ENCODE peak calls at places on chromosomes 4 and X, in eight cellular contexts. H is pancreas; D is heart left ventricle; L is left lung; E is mucosa of descending colon; Z is CD8-positive, alpha-beta T cell; N is IMR-90; K is lower lobe of right lung. C is an unnamed sample.

GRCh38 chrX:50606300-50606950 is 135.8 kb upstream of the DGKK start:
- ATAC-seq in H (no peak), D (no peak), L (no peak), E (no peak), Z (no peak), N (no peak), K (peak), C (no peak)

GRCh38 chr4:165079476-165079875 is 25.8 kb downstream of the TRIM75 start:
- ATAC-seq in H (no peak), D (peak), L (peak), E (peak), Z (no peak), N (no peak), K (no peak), C (no peak)

GRCh38 chr4:67531349-67531748 is 14.0 kb downstream of the CENPC start:
- ATAC-seq in H (peak), D (no peak), L (no peak), E (no peak), Z (no peak), N (no peak), K (no peak), C (no peak)

GRCh38 chr4:156118821-156119220 is 165.2 kb upstream of the CTSO start:
- ATAC-seq in H (no peak), D (no peak), L (no peak), E (no peak), Z (no peak), N (no peak), K (no peak), C (no peak)

GRCh38 chr4:145075742-145076472 is 22.1 kb downstream of the ANAPC10 start:
- ATAC-seq in H (no peak), D (no peak), L (no peak), E (no peak), Z (no peak), N (no peak), K (no peak), C (no peak)

GRCh38 chr4:144872508-144873293 is 225.3 kb downstream of the ANAPC10 start:
- ATAC-seq in H (no peak), D (no peak), L (no peak), E (peak), Z (no peak), N (no peak), K (no peak), C (peak)

GRCh38 chrX:118156953-118157608 is 40.5 kb upstream of the KLHL13 start:
- ATAC-seq in H (no peak), D (no peak), L (no peak), E (no peak), Z (no peak), N (no peak), K (no peak), C (no peak)

GRCh38 chr4:3341760-3342159 is 48.9 kb downstream of the RGS12 start:
- ATAC-seq in H (no peak), D (no peak), L (no peak), E (no peak), Z (no peak), N (no peak), K (no peak), C (no peak)

GRCh38 chr4:56655209-56655626 is 25.9 kb downstream of the HOPX start:
- ATAC-seq in H (no peak), D (peak), L (peak), E (peak), Z (no peak), N (peak), K (peak), C (peak)

GRCh38 chrX:107619836-107620235 is 8.5 kb upstream of the PRPS1 start:
- ATAC-seq in H (no peak), D (no peak), L (peak), E (no peak), Z (no peak), N (peak), K (peak), C (no peak)

GRCh38 chr4:25926473-25926872 is 12.5 kb downstream of the SMIM20 start:
- ATAC-seq in H (no peak), D (no peak), L (no peak), E (no peak), Z (no peak), N (no peak), K (no peak), C (no peak)

GRCh38 chr4:103424853-103425252 is 226.7 kb upstream of the CENPE start:
- ATAC-seq in H (peak), D (no peak), L (peak), E (no peak), Z (no peak), N (no peak), K (peak), C (no peak)

GRCh38 chr4:155119006-155119405 is 89.4 kb upstream of the NPY2R start:
- ATAC-seq in H (no peak), D (no peak), L (no peak), E (no peak), Z (no peak), N (no peak), K (no peak), C (no peak)

GRCh38 chr4:48967626-48968025 is 18.4 kb upstream of the CWH43 start:
- ATAC-seq in H (no peak), D (no peak), L (peak), E (no peak), Z (no peak), N (peak), K (no peak), C (no peak)

GRCh38 chrX:119417376-119417775 is 18.2 kb downstream of the SLC25A43 start:
- ATAC-seq in H (no peak), D (no peak), L (no peak), E (no peak), Z (no peak), N (no peak), K (no peak), C (no peak)

GRCh38 chrX:103441878-103442535 is 65.7 kb downstream of the BEX3 start:
- ATAC-seq in H (no peak), D (no peak), L (no peak), E (no peak), Z (no peak), N (peak), K (no peak), C (no peak)

GRCh38 chr4:181006509-181007290 is 1236.5 kb upstream of the TENM3 start:
- ATAC-seq in H (no peak), D (no peak), L (no peak), E (no peak), Z (no peak), N (peak), K (no peak), C (no peak)

GRCh38 chrX:1477229-1477628 is 24.5 kb upstream of the ASMTL start:
- ATAC-seq in H (no peak), D (no peak), L (no peak), E (no peak), Z (no peak), N (no peak), K (no peak), C (no peak)

GRCh38 chr4:73919691-73920090 is 50.5 kb downstream of the CXCL1 start:
- ATAC-seq in H (no peak), D (no peak), L (no peak), E (no peak), Z (no peak), N (no peak), K (no peak), C (no peak)

GRCh38 chrX:72069380-72070160 is 62.1 kb downstream of the RTL5 start:
- ATAC-seq in H (peak), D (no peak), L (peak), E (no peak), Z (no peak), N (peak), K (peak), C (peak)

GRCh38 chrX:30779453-30780030 is 109.5 kb downstream of the TAB3 start:
- ATAC-seq in H (no peak), D (no peak), L (no peak), E (no peak), Z (no peak), N (no peak), K (no peak), C (no peak)

GRCh38 chr4:83212041-83212851 is 72.4 kb downstream of the COQ2 start:
- ATAC-seq in H (peak), D (peak), L (peak), E (peak), Z (peak), N (no peak), K (peak), C (no peak)

GRCh38 chrX:78747471-78747870 is at the start of gene LPAR4:
- ATAC-seq in H (no peak), D (peak), L (no peak), E (no peak), Z (no peak), N (no peak), K (no peak), C (no peak)

GRCh38 chr4:102612824-102613366 is 111.7 kb downstream of the NFKB1 start:
- ATAC-seq in H (no peak), D (peak), L (peak), E (peak), Z (peak), N (no peak), K (peak), C (no peak)

GRCh38 chr4:100366213-100366612 is 151.6 kb downstream of the EMCN start:
- ATAC-seq in H (no peak), D (no peak), L (no peak), E (no peak), Z (no peak), N (no peak), K (no peak), C (no peak)

GRCh38 chrX:2387614-2388239 is 113.0 kb downstream of the DHRSX start:
- ATAC-seq in H (peak), D (peak), L (no peak), E (no peak), Z (no peak), N (peak), K (no peak), C (no peak)

GRCh38 chr4:57501715-57502114 is 391.5 kb upstream of the IGFBP7 start:
- ATAC-seq in H (no peak), D (peak), L (peak), E (no peak), Z (no peak), N (no peak), K (peak), C (peak)

GRCh38 chrX:72540318-72540717 is 32.3 kb downstream of the HDAC8 start:
- ATAC-seq in H (peak), D (peak), L (peak), E (no peak), Z (no peak), N (peak), K (peak), C (no peak)

GRCh38 chrX:54447461-54447860 is 7.3 kb downstream of the TSR2 start:
- ATAC-seq in H (no peak), D (no peak), L (no peak), E (no peak), Z (peak), N (peak), K (no peak), C (no peak)

GRCh38 chr4:57104706-57105560 is 5.3 kb downstream of the IGFBP7 start:
- ATAC-seq in H (no peak), D (no peak), L (no peak), E (no peak), Z (no peak), N (no peak), K (no peak), C (no peak)

GRCh38 chrX:108186811-108187210 is 95.2 kb downstream of the ATG4A start:
- ATAC-seq in H (no peak), D (no peak), L (peak), E (no peak), Z (no peak), N (peak), K (no peak), C (no peak)

GRCh38 chrX:132748268-132748667 is 210.2 kb downstream of the HS6ST2 start:
- ATAC-seq in H (no peak), D (no peak), L (no peak), E (no peak), Z (no peak), N (no peak), K (no peak), C (no peak)

GRCh38 chrX:123665197-123665596 is 67.7 kb downstream of the THOC2 start:
- ATAC-seq in H (no peak), D (no peak), L (peak), E (peak), Z (no peak), N (no peak), K (peak), C (no peak)

GRCh38 chrX:53116101-53116500 is 22.2 kb downstream of the KANTR start:
- ATAC-seq in H (no peak), D (peak), L (peak), E (peak), Z (no peak), N (peak), K (peak), C (peak)

GRCh38 chr4:25859429-25860148 is 3.2 kb downstream of the SEL1L3 start:
- ATAC-seq in H (no peak), D (peak), L (no peak), E (peak), Z (peak), N (no peak), K (no peak), C (no peak)

GRCh38 chrX:154733072-154733425 is 17.8 kb downstream of the GAB3 start:
- ATAC-seq in H (no peak), D (no peak), L (no peak), E (no peak), Z (no peak), N (no peak), K (no peak), C (no peak)

GRCh38 chr4:17781831-17782287 is 438 bp upstream of the FAM184B start:
- ATAC-seq in H (no peak), D (peak), L (no peak), E (no peak), Z (no peak), N (no peak), K (no peak), C (no peak)

GRCh38 chr4:139189417-139189749 is 12.4 kb upstream of the ELF2 start:
- ATAC-seq in H (no peak), D (no peak), L (no peak), E (no peak), Z (no peak), N (no peak), K (peak), C (no peak)

GRCh38 chrX:119880552-119881437 is 9.2 kb downstream of the NDUFA1 start:
- ATAC-seq in H (peak), D (peak), L (peak), E (peak), Z (peak), N (peak), K (peak), C (peak)

GRCh38 chr4:6906046-6906445 is 3.6 kb upstream of the TBC1D14 start:
- ATAC-seq in H (no peak), D (no peak), L (no peak), E (no peak), Z (no peak), N (no peak), K (no peak), C (no peak)

GRCh38 chr4:6909113-6909969 is at the start of gene TBC1D14:
- ATAC-seq in H (peak), D (peak), L (peak), E (peak), Z (peak), N (peak), K (peak), C (peak)

GRCh38 chr4:6908397-6909112 is 1.1 kb upstream of the TBC1D14 start:
- ATAC-seq in H (no peak), D (no peak), L (no peak), E (no peak), Z (no peak), N (no peak), K (no peak), C (no peak)

GRCh38 chr4:6905501-6905900 is 4.1 kb upstream of the TBC1D14 start:
- ATAC-seq in H (no peak), D (no peak), L (no peak), E (no peak), Z (no peak), N (no peak), K (no peak), C (no peak)

DNA sequence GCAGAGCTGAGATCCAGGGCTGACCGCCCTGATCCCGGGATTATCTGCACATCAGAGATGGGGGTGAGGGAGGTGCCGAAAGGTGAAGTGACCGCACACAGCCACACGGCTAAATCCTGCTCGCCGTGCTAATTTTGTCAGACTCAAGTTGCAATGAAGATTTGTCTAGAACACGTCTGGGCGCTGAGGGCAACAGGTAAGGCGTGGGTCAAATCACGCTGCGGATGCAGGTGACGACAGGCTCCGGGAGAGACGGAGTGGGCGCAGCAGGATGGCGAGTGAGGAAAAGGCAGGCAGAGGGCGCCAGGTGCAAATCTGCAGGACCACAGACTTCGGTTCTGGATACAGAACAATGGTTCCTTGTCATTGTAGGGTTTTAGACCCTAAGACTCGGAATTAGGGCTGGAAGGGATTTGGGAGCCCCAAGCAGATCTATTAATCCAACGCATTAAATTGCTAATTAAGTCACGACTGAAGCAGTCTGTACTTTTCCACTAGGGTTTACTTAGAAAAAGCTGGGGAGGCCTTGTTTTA is 1.9 kb upstream of the TBC1D14 start:
- ATAC-seq in H (no peak), D (no peak), L (peak), E (peak), Z (no peak), N (no peak), K (peak), C (no peak)
- H3K4me3 ChIP-seq in H (no peak), D (peak), L (no peak), E (no peak), Z (no peak), N (no peak), K (no peak), C (no peak)

GRCh38 chr4:94126669-94127068 is 81.0 kb upstream of the SMARCAD1 start:
- ATAC-seq in H (no peak), D (no peak), L (no peak), E (peak), Z (no peak), N (no peak), K (no peak), C (no peak)
- TF ChIP-seq CTCF in H (no peak), D (no peak), L (no peak), E (no peak), Z (no peak), N (no peak), K (no peak), C (no peak)

DNA sequence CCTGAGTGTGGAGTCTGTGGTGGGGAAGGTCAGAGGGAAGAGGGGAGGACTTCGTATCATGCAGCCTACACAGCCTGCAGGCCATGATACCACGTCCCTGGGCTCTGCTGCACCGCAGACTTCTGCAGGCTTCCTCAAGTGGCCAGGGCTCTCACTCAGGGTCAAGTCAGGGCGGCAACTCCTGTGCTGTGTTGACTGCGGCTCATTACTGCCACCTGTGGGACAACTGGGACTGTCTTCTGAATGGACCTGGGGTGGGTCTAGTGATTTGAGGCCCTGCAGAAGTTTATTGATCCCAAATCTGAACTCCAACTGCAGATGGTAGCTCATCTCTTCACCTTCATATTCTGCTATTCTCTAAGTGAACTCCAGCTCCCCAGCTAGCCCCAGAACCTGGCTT is 167.1 kb downstream of the NSUN7 start:
- ATAC-seq in H (peak), D (peak), L (peak), E (peak), Z (no peak), N (no peak), K (peak), C (no peak)
- H3K4me3 ChIP-seq in H (no peak), D (no peak), L (no peak), E (no peak), Z (no peak), N (no peak), K (no peak), C (no peak)

GRCh38 chr4:1728061-1728980 is 7.0 kb downstream of the TACC3 start:
- ATAC-seq in H (no peak), D (no peak), L (no peak), E (no peak), Z (no peak), N (no peak), K (no peak), C (no peak)
- TF ChIP-seq CTCF in H (no peak), D (no peak), L (no peak), E (no peak), Z (no peak), N (no peak), K (no peak), C (no peak)

GRCh38 chr4:101420661-101421060 is 73.3 kb upstream of the PPP3CA start:
- ATAC-seq in H (no peak), D (no peak), L (no peak), E (no peak), Z (no peak), N (no peak), K (no peak), C (no peak)
- H3K4me3 ChIP-seq in H (no peak), D (no peak), L (no peak), E (no peak), Z (no peak), N (no peak), K (no peak), C (no peak)

DNA sequence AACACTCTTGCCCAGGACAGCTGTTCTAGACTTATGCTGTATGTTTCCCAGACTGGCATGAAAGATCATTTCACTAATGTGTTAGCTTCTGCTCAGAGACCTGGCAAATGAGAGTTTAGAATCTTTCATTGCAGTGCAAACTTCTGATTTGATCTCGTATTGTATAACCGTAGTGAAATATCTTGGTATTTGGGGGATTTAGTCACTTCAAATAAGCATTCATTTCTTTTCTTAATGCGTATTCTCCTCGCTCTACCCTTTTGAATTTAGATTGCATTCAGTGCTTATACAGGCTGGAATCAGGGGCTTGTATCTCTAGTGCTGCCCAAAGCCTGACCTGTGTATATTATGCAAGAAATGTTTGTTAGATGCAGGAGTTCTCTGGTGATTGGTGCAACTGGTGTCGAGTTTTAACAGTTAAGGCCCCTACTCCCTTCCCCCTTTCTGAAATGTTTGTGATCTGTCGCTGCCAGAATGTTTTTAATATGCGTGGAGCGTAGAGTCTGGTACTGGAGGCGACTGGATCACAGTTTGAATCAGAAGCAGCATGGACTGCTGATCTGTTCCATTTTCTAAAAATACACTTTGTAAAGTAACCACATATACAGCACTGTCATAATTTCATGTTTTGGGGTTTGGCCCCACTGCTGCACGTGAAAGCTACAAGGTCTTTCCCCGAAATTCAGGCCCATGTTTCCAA is 326.4 kb downstream of the ARHGAP10 start:
- ATAC-seq in H (no peak), D (no peak), L (no peak), E (no peak), Z (no peak), N (no peak), K (no peak), C (no peak)
- TF ChIP-seq CTCF in H (no peak), D (no peak), L (no peak), E (no peak), Z (no peak), N (no peak), K (no peak), C (no peak)

DNA sequence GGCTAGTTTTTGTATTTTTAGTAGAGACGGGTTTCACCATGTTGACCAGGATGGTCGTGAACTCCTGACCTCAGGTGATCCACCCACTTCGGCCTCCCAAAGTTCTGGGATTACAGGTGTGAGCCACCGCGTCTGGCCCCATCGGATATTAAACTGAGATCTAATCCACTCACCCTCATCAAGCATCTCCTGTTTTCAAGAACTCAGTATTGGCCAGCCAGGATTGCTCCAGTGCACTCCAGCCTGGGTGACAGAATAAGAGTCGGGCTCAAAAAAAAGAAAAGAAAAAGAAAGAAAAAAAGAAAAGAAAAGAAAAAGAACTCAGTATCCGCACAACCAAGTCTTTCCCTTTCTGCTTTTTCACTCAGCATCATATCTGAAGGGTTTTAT is 167.6 kb downstream of the OR13H1 start:
- ATAC-seq in H (no peak), D (no peak), L (no peak), E (no peak), Z (no peak), N (no peak), K (no peak), C (peak)
- H3K4me3 ChIP-seq in H (no peak), D (no peak), L (no peak), E (no peak), Z (no peak), N (peak), K (no peak), C (no peak)

GRCh38 chr4:188403272-188403671 is 264.0 kb downstream of the TRIML1 start:
- ATAC-seq in H (no peak), D (no peak), L (no peak), E (no peak), Z (no peak), N (no peak), K (no peak), C (no peak)
- TF ChIP-seq CTCF in H (no peak), D (no peak), L (no peak), E (no peak), Z (no peak), N (no peak), K (no peak), C (no peak)